ENCODE peak calls at places on chromosomes 2 and 18, in ten cellular contexts. One of them, this sample, is unnamed.

GRCh38 chr2:695111-695510 is 17.9 kb upstream of the TMEM18 start:
- DNase-seq in brain microvascular endothelial cell: no peak
- DNase-seq in HCT116: no peak
- DNase-seq in ovary: peak
- DNase-seq in A549: no peak
- DNase-seq in gastrocnemius medialis: no peak
- DNase-seq in fibroblast of lung: no peak
- DNase-seq in heart right ventricle: no peak
- DNase-seq in thoracic aorta: no peak
- DNase-seq in dorsolateral prefrontal cortex: no peak
- DNase-seq in this sample: no peak

GRCh38 chr2:231533086-231533776 is 3.0 kb upstream of the NMUR1 start:
- DNase-seq in thoracic aorta: no peak
- DNase-seq in gastrocnemius medialis: no peak
- DNase-seq in ovary: no peak
- DNase-seq in brain microvascular endothelial cell: no peak
- DNase-seq in dorsolateral prefrontal cortex: no peak
- DNase-seq in heart right ventricle: no peak
- DNase-seq in A549: no peak
- DNase-seq in fibroblast of lung: no peak
- DNase-seq in HCT116: no peak
- DNase-seq in this sample: no peak

GRCh38 chr2:174325932-174326879 is 8.5 kb upstream of the SP9 start:
- DNase-seq in heart right ventricle: peak
- DNase-seq in brain microvascular endothelial cell: peak
- DNase-seq in thoracic aorta: no peak
- DNase-seq in HCT116: no peak
- DNase-seq in ovary: no peak
- DNase-seq in A549: no peak
- DNase-seq in fibroblast of lung: peak
- DNase-seq in dorsolateral prefrontal cortex: no peak
- DNase-seq in gastrocnemius medialis: no peak
- DNase-seq in this sample: no peak

GRCh38 chr2:241532733-241533601 is 24.6 kb upstream of the STK25 start:
- DNase-seq in heart right ventricle: no peak
- DNase-seq in brain microvascular endothelial cell: no peak
- DNase-seq in HCT116: no peak
- DNase-seq in gastrocnemius medialis: no peak
- DNase-seq in A549: no peak
- DNase-seq in fibroblast of lung: no peak
- DNase-seq in ovary: no peak
- DNase-seq in thoracic aorta: no peak
- DNase-seq in dorsolateral prefrontal cortex: no peak
- DNase-seq in this sample: no peak

GRCh38 chr2:15941970-15942710 is 1.8 kb downstream of the MYCN start:
- DNase-seq in heart right ventricle: peak
- DNase-seq in thoracic aorta: no peak
- DNase-seq in ovary: peak
- DNase-seq in A549: peak
- DNase-seq in dorsolateral prefrontal cortex: peak
- DNase-seq in brain microvascular endothelial cell: no peak
- DNase-seq in gastrocnemius medialis: no peak
- DNase-seq in fibroblast of lung: no peak
- DNase-seq in HCT116: no peak
- DNase-seq in this sample: no peak

GRCh38 chr2:3543023-3543683 is 15.0 kb downstream of the RNASEH1 start:
- DNase-seq in fibroblast of lung: no peak
- DNase-seq in heart right ventricle: no peak
- DNase-seq in brain microvascular endothelial cell: no peak
- DNase-seq in gastrocnemius medialis: no peak
- DNase-seq in thoracic aorta: no peak
- DNase-seq in A549: no peak
- DNase-seq in HCT116: no peak
- DNase-seq in dorsolateral prefrontal cortex: no peak
- DNase-seq in ovary: no peak
- DNase-seq in this sample: no peak

GRCh38 chr2:113700186-113700841 is 56.1 kb downstream of the SLC35F5 start:
- DNase-seq in heart right ventricle: peak
- DNase-seq in ovary: no peak
- DNase-seq in gastrocnemius medialis: no peak
- DNase-seq in HCT116: no peak
- DNase-seq in dorsolateral prefrontal cortex: no peak
- DNase-seq in brain microvascular endothelial cell: no peak
- DNase-seq in A549: no peak
- DNase-seq in fibroblast of lung: peak
- DNase-seq in thoracic aorta: no peak
- DNase-seq in this sample: no peak

GRCh38 chr2:88673363-88673762 is 18.1 kb upstream of the RPIA start:
- DNase-seq in ovary: no peak
- DNase-seq in brain microvascular endothelial cell: no peak
- DNase-seq in A549: no peak
- DNase-seq in HCT116: no peak
- DNase-seq in thoracic aorta: no peak
- DNase-seq in dorsolateral prefrontal cortex: no peak
- DNase-seq in heart right ventricle: no peak
- DNase-seq in gastrocnemius medialis: no peak
- DNase-seq in fibroblast of lung: no peak
- DNase-seq in this sample: no peak

GRCh38 chr2:224885836-224886547 is 156.3 kb downstream of the DOCK10 start:
- DNase-seq in fibroblast of lung: peak
- DNase-seq in HCT116: no peak
- DNase-seq in brain microvascular endothelial cell: peak
- DNase-seq in dorsolateral prefrontal cortex: no peak
- DNase-seq in A549: no peak
- DNase-seq in heart right ventricle: no peak
- DNase-seq in ovary: no peak
- DNase-seq in gastrocnemius medialis: no peak
- DNase-seq in thoracic aorta: no peak
- DNase-seq in this sample: no peak

GRCh38 chr18:31596081-31596872 is 4.6 kb downstream of the TTR start:
- DNase-seq in heart right ventricle: no peak
- DNase-seq in fibroblast of lung: no peak
- DNase-seq in thoracic aorta: no peak
- DNase-seq in gastrocnemius medialis: no peak
- DNase-seq in HCT116: no peak
- DNase-seq in brain microvascular endothelial cell: no peak
- DNase-seq in ovary: no peak
- DNase-seq in dorsolateral prefrontal cortex: no peak
- DNase-seq in A549: no peak
- DNase-seq in this sample: no peak

GRCh38 chr18:23618862-23619387 is 32.6 kb upstream of the NPC1 start:
- DNase-seq in thoracic aorta: no peak
- DNase-seq in brain microvascular endothelial cell: no peak
- DNase-seq in A549: no peak
- DNase-seq in fibroblast of lung: no peak
- DNase-seq in HCT116: no peak
- DNase-seq in dorsolateral prefrontal cortex: no peak
- DNase-seq in heart right ventricle: no peak
- DNase-seq in gastrocnemius medialis: no peak
- DNase-seq in ovary: peak
- DNase-seq in this sample: peak

GRCh38 chr2:95208101-95208500 is 780 bp downstream of the ZNF892 start:
- DNase-seq in A549: no peak
- DNase-seq in thoracic aorta: no peak
- DNase-seq in dorsolateral prefrontal cortex: no peak
- DNase-seq in brain microvascular endothelial cell: peak
- DNase-seq in ovary: no peak
- DNase-seq in fibroblast of lung: peak
- DNase-seq in gastrocnemius medialis: no peak
- DNase-seq in HCT116: no peak
- DNase-seq in heart right ventricle: no peak
- DNase-seq in this sample: no peak

GRCh38 chr2:114714316-114714715 is 271.9 kb downstream of the DPP10 start:
- DNase-seq in brain microvascular endothelial cell: no peak
- DNase-seq in HCT116: no peak
- DNase-seq in dorsolateral prefrontal cortex: no peak
- DNase-seq in fibroblast of lung: no peak
- DNase-seq in heart right ventricle: no peak
- DNase-seq in A549: no peak
- DNase-seq in gastrocnemius medialis: no peak
- DNase-seq in thoracic aorta: no peak
- DNase-seq in ovary: no peak
- DNase-seq in this sample: no peak

DNA sequence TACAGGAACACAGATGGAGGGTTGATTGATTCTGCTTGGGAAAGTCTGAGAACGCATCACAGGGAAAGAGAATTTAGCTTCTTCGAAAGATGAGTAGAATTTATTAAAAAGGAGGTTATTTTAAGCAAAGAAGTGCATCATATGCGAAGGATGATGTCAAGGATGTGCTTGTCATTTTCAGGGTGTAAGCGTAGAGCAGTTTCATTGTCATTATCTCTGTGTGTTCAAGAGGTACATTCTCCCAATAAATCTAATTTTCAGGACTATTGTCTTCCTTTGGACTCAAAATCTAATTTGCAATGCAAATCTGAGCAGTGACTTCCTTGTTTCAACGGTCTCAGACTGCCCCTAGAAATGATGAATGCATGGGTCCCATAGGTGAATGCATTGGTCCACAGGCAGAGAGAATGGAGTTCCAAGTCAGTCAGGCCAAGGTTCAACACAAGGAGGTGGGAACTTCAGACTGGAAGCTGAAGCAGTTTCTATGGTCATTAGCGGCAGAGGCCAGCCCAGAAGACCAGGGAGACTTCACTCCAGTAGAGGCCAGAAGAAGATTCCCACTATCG is 99.8 kb downstream of the CDC42EP3 start:
- DNase-seq in A549: no peak
- DNase-seq in gastrocnemius medialis: no peak
- DNase-seq in dorsolateral prefrontal cortex: no peak
- DNase-seq in fibroblast of lung: no peak
- DNase-seq in heart right ventricle: no peak
- DNase-seq in brain microvascular endothelial cell: no peak
- DNase-seq in ovary: no peak
- DNase-seq in HCT116: no peak
- DNase-seq in thoracic aorta: no peak
- DNase-seq in this sample: no peak
- H3K27ac ChIP-seq in A549: no peak
- H3K27ac ChIP-seq in gastrocnemius medialis: no peak
- H3K27ac ChIP-seq in dorsolateral prefrontal cortex: no peak
- H3K27ac ChIP-seq in fibroblast of lung: peak
- H3K27ac ChIP-seq in heart right ventricle: no peak
- H3K27ac ChIP-seq in brain microvascular endothelial cell: peak
- H3K27ac ChIP-seq in ovary: no peak
- H3K27ac ChIP-seq in HCT116: no peak
- H3K27ac ChIP-seq in thoracic aorta: no peak
- H3K27ac ChIP-seq in this sample: no peak

GRCh38 chr2:103980401-103980800 is 873.5 kb upstream of the POU3F3 start:
- DNase-seq in dorsolateral prefrontal cortex: no peak
- DNase-seq in thoracic aorta: no peak
- DNase-seq in A549: no peak
- DNase-seq in fibroblast of lung: no peak
- DNase-seq in HCT116: no peak
- DNase-seq in heart right ventricle: no peak
- DNase-seq in brain microvascular endothelial cell: no peak
- DNase-seq in ovary: no peak
- DNase-seq in gastrocnemius medialis: no peak
- DNase-seq in this sample: no peak
- TF ChIP-seq CTCF in dorsolateral prefrontal cortex: no peak
- TF ChIP-seq CTCF in thoracic aorta: no peak
- TF ChIP-seq CTCF in A549: no peak
- TF ChIP-seq CTCF in fibroblast of lung: no peak
- TF ChIP-seq CTCF in HCT116: no peak
- TF ChIP-seq CTCF in heart right ventricle: no peak
- TF ChIP-seq CTCF in brain microvascular endothelial cell: no peak
- TF ChIP-seq CTCF in ovary: no peak
- TF ChIP-seq CTCF in gastrocnemius medialis: no peak
- TF ChIP-seq CTCF in this sample: no peak

DNA sequence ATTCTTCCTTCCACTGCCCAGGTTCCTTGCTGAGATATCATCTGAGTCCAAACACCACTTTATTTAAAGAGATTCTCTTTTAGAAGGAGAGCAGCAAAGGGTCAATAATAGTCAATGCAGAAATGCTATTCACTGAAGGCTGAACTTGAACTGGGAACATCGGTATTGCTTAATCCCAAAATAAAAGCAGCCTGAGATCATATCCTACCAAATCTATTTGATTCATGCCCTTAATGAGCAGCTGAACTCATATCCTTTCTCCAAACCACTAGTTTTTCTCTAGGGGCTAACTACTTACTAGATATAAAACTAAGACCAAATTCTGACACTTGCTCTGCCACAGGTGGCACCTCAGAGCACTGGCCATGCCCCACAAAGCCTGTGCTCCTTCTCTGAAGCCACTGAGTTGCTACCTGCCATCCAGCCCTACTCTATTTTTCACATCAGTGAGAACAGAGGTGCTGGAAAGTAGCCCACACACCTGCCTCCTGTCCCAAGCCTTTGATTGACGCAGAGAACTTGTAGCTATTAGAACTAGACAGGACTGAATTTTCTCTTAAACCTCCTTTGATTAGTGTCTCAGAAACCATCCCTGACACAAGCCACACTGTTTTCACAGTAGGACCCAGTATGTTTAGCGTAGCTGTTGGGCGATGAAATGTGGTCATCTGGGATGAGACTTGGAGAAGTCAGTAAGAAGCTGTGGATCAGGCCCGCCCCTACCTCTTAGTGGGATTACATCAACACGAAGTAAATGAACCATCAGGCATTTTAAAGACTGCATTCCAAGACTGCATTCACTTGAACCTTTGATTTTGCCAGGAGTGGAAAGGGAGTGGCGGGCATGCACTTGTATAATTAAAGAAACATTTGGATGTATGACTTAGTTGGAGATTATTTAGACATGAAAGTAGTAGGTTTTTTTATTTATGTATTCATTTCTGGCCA is 124.3 kb downstream of the RBMS1 start:
- DNase-seq in gastrocnemius medialis: no peak
- DNase-seq in heart right ventricle: no peak
- DNase-seq in brain microvascular endothelial cell: no peak
- DNase-seq in A549: no peak
- DNase-seq in ovary: no peak
- DNase-seq in dorsolateral prefrontal cortex: no peak
- DNase-seq in thoracic aorta: no peak
- DNase-seq in fibroblast of lung: peak
- DNase-seq in HCT116: no peak
- DNase-seq in this sample: no peak
- H3K27ac ChIP-seq in gastrocnemius medialis: peak
- H3K27ac ChIP-seq in heart right ventricle: peak
- H3K27ac ChIP-seq in brain microvascular endothelial cell: peak
- H3K27ac ChIP-seq in A549: no peak
- H3K27ac ChIP-seq in ovary: no peak
- H3K27ac ChIP-seq in dorsolateral prefrontal cortex: no peak
- H3K27ac ChIP-seq in thoracic aorta: no peak
- H3K27ac ChIP-seq in fibroblast of lung: no peak
- H3K27ac ChIP-seq in HCT116: no peak
- H3K27ac ChIP-seq in this sample: peak

DNA sequence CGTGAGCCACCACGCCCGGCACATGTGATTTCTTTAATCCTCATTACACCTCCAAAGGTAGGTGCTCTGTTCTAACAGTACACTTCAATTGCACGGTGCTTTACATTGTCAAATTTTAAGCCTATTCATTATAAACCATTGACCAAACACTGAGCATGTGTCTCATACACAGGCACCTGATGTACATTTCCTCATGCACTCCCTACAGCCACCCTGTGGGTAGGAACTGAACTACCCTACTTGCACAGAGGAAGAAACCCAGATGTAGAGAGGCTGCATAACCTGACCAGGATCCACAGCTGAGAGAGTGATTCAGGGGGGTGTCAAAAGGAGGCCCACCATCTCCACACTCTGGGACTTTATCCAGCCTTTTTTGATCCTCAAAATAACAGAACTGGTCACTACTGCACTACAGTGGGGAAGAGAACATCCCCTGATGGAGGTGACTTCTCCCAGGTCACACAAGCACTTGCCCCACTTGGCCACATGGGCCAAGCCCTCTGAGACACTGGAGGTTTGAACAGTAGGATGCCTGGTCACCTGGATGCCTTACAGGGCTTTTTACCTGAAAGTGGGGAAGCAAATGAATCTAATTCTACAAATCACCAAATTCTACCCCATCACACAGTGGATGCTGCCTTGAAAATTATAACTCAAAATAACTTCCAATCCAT is 6.9 kb upstream of the DPYSL5 start:
- DNase-seq in fibroblast of lung: no peak
- DNase-seq in gastrocnemius medialis: no peak
- DNase-seq in thoracic aorta: no peak
- DNase-seq in brain microvascular endothelial cell: no peak
- DNase-seq in dorsolateral prefrontal cortex: no peak
- DNase-seq in ovary: no peak
- DNase-seq in HCT116: peak
- DNase-seq in heart right ventricle: no peak
- DNase-seq in A549: peak
- DNase-seq in this sample: no peak
- TF ChIP-seq CTCF in fibroblast of lung: no peak
- TF ChIP-seq CTCF in gastrocnemius medialis: no peak
- TF ChIP-seq CTCF in thoracic aorta: no peak
- TF ChIP-seq CTCF in brain microvascular endothelial cell: no peak
- TF ChIP-seq CTCF in dorsolateral prefrontal cortex: no peak
- TF ChIP-seq CTCF in ovary: no peak
- TF ChIP-seq CTCF in HCT116: peak
- TF ChIP-seq CTCF in heart right ventricle: no peak
- TF ChIP-seq CTCF in A549: no peak
- TF ChIP-seq CTCF in this sample: no peak

This sample was measured in breast epithelium.